ENCODE peak calls at places on chromosomes 4 and X, in five cellular contexts. H, S, W, T and P are unnamed samples.
A peak's percentile ranks its signal among the peaks of the same experiment; 100 is the strongest.

GRCh38 chrX:3346436-3347329 is at the start of gene MXRA5:
- DNase-seq in H (peak; percentile 76), S (no peak), W (peak; percentile 35), T (no peak), P (no peak)

GRCh38 chrX:93868289-93868985 is 194.4 kb downstream of the FAM133A start:
- DNase-seq in H (no peak), S (no peak), W (no peak), T (no peak), P (no peak)

GRCh38 chrX:39336709-39337294 is 535.5 kb downstream of the MID1IP1 start:
- DNase-seq in H (no peak), S (no peak), W (no peak), T (no peak), P (no peak)

GRCh38 chrX:46953597-46953996 is 41.4 kb downstream of the JADE3 start:
- DNase-seq in H (no peak), S (peak; percentile 57), W (no peak), T (no peak), P (peak; percentile 22)

GRCh38 chrX:31036895-31037294 is 34.9 kb downstream of the FTHL17 start:
- DNase-seq in H (no peak), S (peak; percentile 43), W (peak; percentile 44), T (no peak), P (no peak)

GRCh38 chr4:6542951-6543350 is 32.0 kb upstream of the MAN2B2 start:
- DNase-seq in H (peak; percentile 40), S (no peak), W (no peak), T (no peak), P (no peak)

GRCh38 chr4:169342906-169343560 is 72.3 kb upstream of the SH3RF1 start:
- DNase-seq in H (no peak), S (no peak), W (no peak), T (no peak), P (no peak)

GRCh38 chr4:150315175-150315574 is 236.9 kb downstream of the DCLK2 start:
- DNase-seq in H (no peak), S (no peak), W (no peak), T (no peak), P (no peak)

GRCh38 chr4:170465434-170465833 is 375.7 kb upstream of the AADAT start:
- DNase-seq in H (peak; percentile 23), S (no peak), W (no peak), T (no peak), P (no peak)

GRCh38 chr4:76623217-76624060 is 188.4 kb downstream of the SHROOM3 start:
- DNase-seq in H (no peak), S (no peak), W (no peak), T (no peak), P (no peak)

GRCh38 chr4:103915224-103915869 is 195.6 kb upstream of the TACR3 start:
- DNase-seq in H (no peak), S (no peak), W (no peak), T (no peak), P (peak; percentile 13)

GRCh38 chr4:113293043-113293560 is 243.6 kb downstream of the ANK2 start:
- DNase-seq in H (no peak), S (no peak), W (peak; percentile 35), T (no peak), P (no peak)

GRCh38 chrX:2502668-2503519 is 2.1 kb upstream of the DHRSX start:
- DNase-seq in H (no peak), S (peak; percentile 35), W (no peak), T (no peak), P (no peak)

GRCh38 chrX:85244411-85245210 is 820 bp downstream of the ZNF711 start:
- DNase-seq in H (peak; percentile 35), S (no peak), W (no peak), T (no peak), P (peak; percentile 40)

GRCh38 chr4:99324361-99324760 is 3.2 kb upstream of the ADH1B start:
- DNase-seq in H (no peak), S (no peak), W (no peak), T (no peak), P (no peak)

GRCh38 chrX:48794993-48795501 is 6.8 kb upstream of the HDAC6 start:
- DNase-seq in H (no peak), S (no peak), W (no peak), T (no peak), P (no peak)

GRCh38 chr4:48506716-48507115 is 16.7 kb downstream of the ZAR1 start:
- DNase-seq in H (no peak), S (no peak), W (no peak), T (no peak), P (no peak)
- H3K36me3 ChIP-seq in H (no peaks in the 10 kb centered on the region), S (peaks cover 12% of the 10 kb centered on the region), W (peaks cover 95% of the 10 kb centered on the region), T (peaks cover 30% of the 10 kb centered on the region), P (peaks cover 11% of the 10 kb centered on the region)

GRCh38 chr4:141654098-141654497 is 17.7 kb downstream of the IL15 start:
- DNase-seq in H (no peak), S (peak; percentile 54), W (peak; percentile 58), T (no peak), P (no peak)
- TF ChIP-seq CTCF in H (no peak), S (peak; percentile 63), W (peak; percentile 60), T (no peak), P (peak; percentile 48)

GRCh38 chr4:86508436-86508835 is 85.7 kb upstream of the PTPN13 start:
- DNase-seq in H (no peak), S (no peak), W (no peak), T (no peak), P (no peak)
- H3K4me3 ChIP-seq in H (no peak overlapping the region), S (no peak overlapping the region), W (no peak overlapping the region), T (no peak overlapping the region), P (no peak overlapping the region)

GRCh38 chr4:39505581-39505980 is 21.7 kb downstream of the UGDH start:
- DNase-seq in H (no peak), S (no peak), W (no peak), T (no peak), P (no peak)

GRCh38 chr4:39498724-39499014 is 28.6 kb downstream of the UGDH start:
- DNase-seq in H (no peak), S (no peak), W (no peak), T (no peak), P (no peak)

GRCh38 chr4:39497909-39498723 is 29.1 kb downstream of the UGDH start:
- DNase-seq in H (no peak), S (no peak), W (no peak), T (no peak), P (no peak)

GRCh38 chr4:39502034-39502658 is 25.1 kb downstream of the UGDH start:
- DNase-seq in H (no peak), S (no peak), W (no peak), T (no peak), P (no peak)
- H3K36me3 ChIP-seq in H (no peaks in the 10 kb centered on the region), S (peaks cover 63% of the 10 kb centered on the region), W (peaks cover 95% of the 10 kb centered on the region), T (peaks cover 11% of the 10 kb centered on the region), P (peaks cover 7% of the 10 kb centered on the region)

DNA sequence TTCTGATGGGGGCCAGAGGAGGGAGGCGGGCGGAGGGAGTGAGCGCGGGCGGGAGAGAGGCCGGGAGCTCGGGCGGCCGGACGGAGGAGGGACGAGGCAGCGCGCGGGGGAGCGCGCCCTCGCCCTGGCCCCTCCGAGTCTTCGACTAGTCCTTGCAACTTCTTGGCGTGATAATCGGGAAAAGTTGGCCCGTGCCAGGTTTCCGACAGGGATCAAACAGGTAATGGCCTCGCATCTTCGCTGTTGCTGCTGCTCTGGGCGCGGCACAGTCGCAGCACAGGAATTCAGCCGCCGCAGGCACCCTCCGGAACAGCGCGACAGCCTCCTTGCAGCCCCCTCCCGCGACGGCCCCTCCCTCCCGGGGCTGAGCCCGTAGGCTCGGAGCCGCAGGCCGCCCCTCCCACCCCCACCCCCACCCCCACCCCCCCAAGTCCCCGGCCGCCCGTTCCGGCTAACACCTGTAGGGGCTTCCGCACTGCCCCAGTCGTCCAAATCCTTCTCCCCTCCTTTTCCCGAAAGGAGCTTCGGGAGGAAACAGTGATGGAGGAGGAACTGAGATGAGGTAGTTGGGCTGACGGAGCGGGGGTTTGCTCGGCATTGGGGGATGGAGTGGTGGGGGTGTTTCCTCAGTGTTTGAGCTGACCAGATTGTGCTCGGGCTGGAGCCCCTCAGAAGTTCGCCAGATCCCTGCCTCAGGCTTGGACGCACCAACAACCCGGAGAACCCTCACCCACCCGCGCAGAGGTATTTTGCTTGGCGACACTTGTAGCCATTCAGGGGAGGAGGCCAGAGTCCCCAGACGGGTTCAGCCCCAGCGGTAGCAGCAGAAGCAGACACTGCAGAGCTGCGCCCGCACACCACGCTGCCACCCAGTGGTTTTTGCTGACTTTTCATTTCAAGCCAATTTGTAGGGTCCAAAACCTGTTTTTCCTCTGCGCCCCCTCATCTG is at the start of gene FGF13:
- DNase-seq in H (peak; percentile 66), S (peak; percentile 38), W (peak; percentile 28), T (no peak), P (no peak)
- TF ChIP-seq CTCF in H (no peak), S (peak; percentile 8), W (peak; percentile 27), T (no peak), P (no peak)

GRCh38 chrX:115562492-115562872 is 1.5 kb downstream of the PLS3 start:
- DNase-seq in H (no peak), S (no peak), W (no peak), T (no peak), P (no peak)

GRCh38 chrX:115559672-115560071 is 1.3 kb upstream of the PLS3 start:
- DNase-seq in H (no peak), S (no peak), W (no peak), T (no peak), P (no peak)

GRCh38 chrX:115561605-115562491 is 874 bp downstream of the PLS3 start:
- DNase-seq in H (peak; percentile 68), S (peak; percentile 51), W (peak; percentile 53), T (no peak), P (peak; percentile 47)

GRCh38 chrX:115560211-115560977 is 580 bp upstream of the PLS3 start:
- DNase-seq in H (no peak), S (no peak), W (no peak), T (no peak), P (no peak)

DNA sequence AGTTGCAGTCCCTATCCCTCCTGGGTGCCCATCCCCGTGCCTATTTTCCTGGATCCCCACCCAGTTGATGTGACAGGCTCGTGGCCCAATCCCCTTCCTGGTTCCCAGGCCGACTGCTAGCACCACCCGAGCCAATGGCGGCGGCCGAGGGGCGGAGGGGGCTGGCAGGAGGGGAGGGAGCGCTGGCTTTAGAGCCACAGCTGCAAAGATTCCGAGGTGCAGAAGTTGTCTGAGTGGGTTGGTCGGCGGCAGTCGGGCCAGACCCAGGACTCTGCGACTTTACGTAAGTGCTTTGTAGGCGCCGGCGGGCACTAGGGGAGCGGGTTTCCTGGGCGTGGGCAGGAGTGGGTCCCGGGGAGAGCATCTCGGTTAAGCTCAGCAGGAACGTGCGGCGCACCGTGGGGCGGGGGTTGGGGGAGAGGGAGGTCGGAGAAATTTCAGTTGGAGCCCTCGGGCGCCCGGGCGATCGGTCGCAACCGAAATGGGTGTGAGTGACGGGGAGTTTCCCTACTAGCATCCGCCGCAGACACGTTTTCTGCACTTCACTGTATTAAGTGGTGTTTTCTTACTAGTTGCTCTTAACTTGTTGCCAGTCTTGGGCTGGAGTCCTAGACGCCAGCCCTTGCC is at the start of gene PLS3:
- DNase-seq in H (peak; percentile 84), S (peak; percentile 90), W (peak; percentile 92), T (no peak), P (peak; percentile 88)
- H3K4me3 ChIP-seq in H (peak within 1 kb of the TSS; percentile 31), S (peak within 1 kb of the TSS; percentile 60), W (peak within 1 kb of the TSS; percentile 73), T (no peak within 1 kb of the TSS), P (peak within 1 kb of the TSS; percentile 46)